ENCODE peak calls at places on chromosomes 7 and 10, in nine cellular contexts. I, F, O, N, L, T, A, S and M are unnamed samples. For H3K27me3, the result is how much of the 10 kb centered on the place peaks cover.

GRCh38 chr10:124495176-124495575 is 33.6 kb downstream of the LHPP start:
- DNase-seq in I (no peak), F (no peak), O (no peak), N (no peak), L (no peak), T (no peak), A (no peak), S (no peak), M (no peak)

GRCh38 chr10:116713846-116714245 is 28.5 kb downstream of the HSPA12A start:
- DNase-seq in I (no peak), F (no peak), O (no peak), N (no peak), L (no peak), T (no peak), A (no peak), S (no peak), M (no peak)

GRCh38 chr10:47449102-47449978 is 34.6 kb downstream of the ANXA8 start:
- DNase-seq in I (no peak), F (no peak), O (no peak), N (no peak), L (no peak), T (no peak), A (no peak), S (no peak), M (no peak)

GRCh38 chr7:50209461-50210161 is 94.9 kb upstream of the IKZF1 start:
- DNase-seq in I (no peak), F (no peak), O (no peak), N (no peak), L (no peak), T (no peak), A (no peak), S (no peak), M (no peak)

GRCh38 chr10:806451-807162 is 117.1 kb upstream of the DIP2C start:
- DNase-seq in I (no peak), F (no peak), O (no peak), N (no peak), L (no peak), T (no peak), A (no peak), S (no peak), M (peak)

GRCh38 chr7:13036256-13036765 is 348.9 kb downstream of the ARL4A start:
- DNase-seq in I (no peak), F (no peak), O (no peak), N (no peak), L (no peak), T (no peak), A (no peak), S (no peak), M (no peak)

GRCh38 chr7:69599879-69600764 is 1.8 kb downstream of the AUTS2 start:
- DNase-seq in I (no peak), F (no peak), O (no peak), N (no peak), L (peak), T (no peak), A (no peak), S (no peak), M (no peak)

GRCh38 chr10:19918800-19919199 is 102.6 kb downstream of the PLXDC2 start:
- DNase-seq in I (no peak), F (no peak), O (no peak), N (no peak), L (no peak), T (no peak), A (no peak), S (no peak), M (no peak)

GRCh38 chr7:55557666-55558188 is 14.6 kb downstream of the VOPP1 start:
- DNase-seq in I (no peak), F (no peak), O (peak), N (no peak), L (no peak), T (no peak), A (no peak), S (no peak), M (no peak)

GRCh38 chr10:36725581-36726520 is 399.5 kb upstream of the ANKRD30A start:
- DNase-seq in I (no peak), F (no peak), O (no peak), N (no peak), L (peak), T (no peak), A (no peak), S (peak), M (no peak)

GRCh38 chr7:103445228-103446020 is 583 bp downstream of the SLC26A5 start:
- DNase-seq in I (no peak), F (no peak), O (no peak), N (no peak), L (peak), T (no peak), A (no peak), S (peak), M (no peak)

GRCh38 chr10:68135362-68135761 is 26.1 kb downstream of the MYPN start:
- DNase-seq in I (no peak), F (no peak), O (no peak), N (no peak), L (no peak), T (no peak), A (no peak), S (no peak), M (no peak)

GRCh38 chr10:114753126-114753525 is 68.5 kb upstream of the FHIP2A start:
- DNase-seq in I (no peak), F (no peak), O (no peak), N (no peak), L (no peak), T (no peak), A (no peak), S (no peak), M (no peak)

GRCh38 chr7:50312176-50312575 is 7.7 kb downstream of the IKZF1 start:
- DNase-seq in I (no peak), F (no peak), O (no peak), N (no peak), L (no peak), T (no peak), A (no peak), S (no peak), M (no peak)

GRCh38 chr10:27581225-27581624 is 77.1 kb downstream of the RAB18 start:
- DNase-seq in I (no peak), F (no peak), O (no peak), N (no peak), L (no peak), T (no peak), A (no peak), S (no peak), M (no peak)

GRCh38 chr10:80464557-80465466 is 10.7 kb downstream of the TSPAN14 start:
- DNase-seq in I (no peak), F (peak), O (no peak), N (peak), L (peak), T (no peak), A (no peak), S (no peak), M (peak)

GRCh38 chr7:73556208-73557107 is 1.0 kb downstream of the BCL7B start:
- DNase-seq in I (no peak), F (no peak), O (no peak), N (no peak), L (no peak), T (no peak), A (no peak), S (no peak), M (no peak)

GRCh38 chr10:36349445-36350063 is 707.5 kb upstream of the FZD8 start:
- DNase-seq in I (no peak), F (no peak), O (no peak), N (no peak), L (no peak), T (no peak), A (no peak), S (no peak), M (no peak)

GRCh38 chr10:86730227-86730626 is 26.2 kb upstream of the BMPR1A start:
- DNase-seq in I (no peak), F (peak), O (no peak), N (no peak), L (peak), T (no peak), A (peak), S (no peak), M (peak)

GRCh38 chr10:49609283-49610014 is 661 bp upstream of the SLC18A3 start:
- DNase-seq in I (no peak), F (no peak), O (no peak), N (no peak), L (no peak), T (no peak), A (no peak), S (peak), M (no peak)
- H3K27me3 ChIP-seq in I (under half), F (under half), O (under half), N (under half), L (under half), T (under half), A (half or more), S (half or more), M (under half)

GRCh38 chr10:62057359-62057758 is 155.9 kb downstream of the ARID5B start:
- DNase-seq in I (no peak), F (no peak), O (no peak), N (no peak), L (no peak), T (no peak), A (no peak), S (no peak), M (peak)
- H3K27ac ChIP-seq in I (no peak), F (peak), O (peak), N (peak), L (peak), T (peak), A (peak), S (no peak), M (peak)

GRCh38 chr10:110497438-110498086 is at the start of gene DUSP5:
- DNase-seq in I (peak), F (peak), O (peak), N (peak), L (peak), T (peak), A (peak), S (peak), M (peak)
- TF ChIP-seq POLR2A in I (peak), F (peak), O (peak), N (peak), L (peak), T (peak), A (peak), S (peak), M (peak)

GRCh38 chr10:77637986-77638765 is 568 bp upstream of the KCNMA1 start:
- DNase-seq in I (no peak), F (no peak), O (no peak), N (no peak), L (peak), T (peak), A (peak), S (peak), M (peak)
- H3K27me3 ChIP-seq in I (under half), F (under half), O (under half), N (under half), L (under half), T (under half), A (half or more), S (half or more), M (under half)

DNA sequence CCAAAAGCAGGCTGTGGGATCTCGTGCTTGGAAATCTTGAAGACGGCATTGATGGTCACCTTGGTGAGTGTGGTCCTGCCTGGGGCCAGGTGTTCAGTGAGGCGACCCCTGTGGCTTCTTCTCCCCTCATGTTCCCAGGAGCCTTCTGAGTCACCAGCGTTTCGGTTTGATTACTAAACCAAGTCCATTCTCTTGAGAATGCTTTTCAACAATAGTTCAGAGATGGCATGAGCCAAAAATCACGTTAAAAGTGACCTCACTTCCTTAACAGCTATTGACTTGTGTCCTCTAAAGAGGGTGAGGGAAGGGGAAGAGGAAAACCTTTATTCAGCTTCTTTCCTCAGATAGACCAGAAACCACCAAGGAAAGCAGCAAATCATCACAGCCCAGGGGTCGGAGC is 315.2 kb downstream of the GATA3 start:
- DNase-seq in I (no peak), F (no peak), O (no peak), N (no peak), L (no peak), T (no peak), A (no peak), S (no peak), M (no peak)
- H3K27ac ChIP-seq in I (no peak), F (no peak), O (no peak), N (no peak), L (no peak), T (no peak), A (no peak), S (no peak), M (no peak)

DNA sequence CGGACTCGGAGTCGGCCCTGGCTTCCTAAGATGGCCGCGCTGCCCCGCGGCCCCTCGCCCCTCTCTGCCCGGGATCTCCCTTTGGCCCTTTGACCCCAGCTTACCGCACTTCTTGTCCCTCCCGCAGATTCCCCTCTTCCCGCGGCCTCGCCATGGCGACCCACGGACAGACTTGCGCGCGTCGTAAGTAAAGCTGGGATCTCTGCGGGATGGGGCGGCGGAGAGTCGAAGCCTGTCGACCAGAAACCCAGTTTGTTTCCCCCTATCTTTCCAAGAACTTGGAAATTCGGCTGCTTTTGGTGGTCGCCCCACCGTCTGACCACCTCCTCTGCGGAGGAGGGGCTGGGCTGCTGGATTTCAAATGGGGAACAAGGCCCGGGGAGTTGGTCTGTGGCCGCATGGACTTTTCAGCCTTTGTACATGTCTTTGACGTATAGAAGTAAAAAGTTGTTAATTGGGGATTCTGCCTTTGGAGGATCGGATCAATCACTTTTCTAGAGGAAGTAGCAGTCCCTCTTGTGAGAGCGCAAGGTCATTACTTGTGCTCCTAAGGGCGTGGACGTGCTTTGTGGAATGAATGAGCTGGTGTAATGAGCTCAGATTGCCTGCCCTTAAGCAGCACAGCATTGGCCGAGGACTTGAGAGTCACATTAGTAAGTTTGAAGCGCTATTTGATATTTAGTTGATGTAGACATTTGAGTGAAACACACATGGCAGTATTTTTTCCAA is 575 bp downstream of the VDAC2 start:
- DNase-seq in I (no peak), F (peak), O (no peak), N (peak), L (no peak), T (no peak), A (peak), S (no peak), M (peak)
- TF ChIP-seq POLR2A in I (no peak), F (no peak), O (peak), N (no peak), L (no peak), T (no peak), A (peak), S (no peak), M (no peak)

GRCh38 chr10:100683545-100684127 is 61.7 kb upstream of the PAX2 start:
- DNase-seq in I (no peak), F (no peak), O (no peak), N (no peak), L (no peak), T (no peak), A (no peak), S (no peak), M (no peak)
- H3K27me3 ChIP-seq in I (half or more), F (under half), O (under half), N (under half), L (under half), T (under half), A (half or more), S (half or more), M (under half)

GRCh38 chr10:60367014-60367413 is 22.7 kb downstream of the ANK3 start:
- DNase-seq in I (no peak), F (no peak), O (no peak), N (no peak), L (no peak), T (no peak), A (no peak), S (no peak), M (no peak)

GRCh38 chr10:60359066-60359465 is 30.6 kb downstream of the ANK3 start:
- DNase-seq in I (no peak), F (no peak), O (no peak), N (no peak), L (no peak), T (no peak), A (no peak), S (no peak), M (no peak)

GRCh38 chr10:60367431-60367830 is 22.2 kb downstream of the ANK3 start:
- DNase-seq in I (no peak), F (no peak), O (no peak), N (no peak), L (peak), T (no peak), A (no peak), S (no peak), M (no peak)

GRCh38 chr10:60362461-60362860 is 27.2 kb downstream of the ANK3 start:
- DNase-seq in I (no peak), F (no peak), O (no peak), N (no peak), L (no peak), T (no peak), A (no peak), S (no peak), M (no peak)

GRCh38 chr10:60363187-60363586 is 26.5 kb downstream of the ANK3 start:
- DNase-seq in I (no peak), F (no peak), O (no peak), N (no peak), L (no peak), T (no peak), A (no peak), S (no peak), M (no peak)
- H3K27ac ChIP-seq in I (no peak), F (no peak), O (no peak), N (no peak), L (no peak), T (no peak), A (no peak), S (no peak), M (no peak)

GRCh38 chr10:13810536-13810935 is 223.8 kb downstream of the PRPF18 start:
- DNase-seq in I (no peak), F (no peak), O (no peak), N (no peak), L (no peak), T (no peak), A (no peak), S (no peak), M (no peak)

GRCh38 chr10:13809447-13809846 is 222.7 kb downstream of the PRPF18 start:
- DNase-seq in I (no peak), F (no peak), O (no peak), N (no peak), L (peak), T (no peak), A (no peak), S (peak), M (no peak)

GRCh38 chr10:13812804-13813203 is 226.0 kb downstream of the PRPF18 start:
- DNase-seq in I (no peak), F (no peak), O (no peak), N (no peak), L (no peak), T (no peak), A (no peak), S (no peak), M (peak)

GRCh38 chr10:13806419-13806818 is 219.7 kb downstream of the PRPF18 start:
- DNase-seq in I (no peak), F (no peak), O (no peak), N (no peak), L (no peak), T (no peak), A (no peak), S (no peak), M (no peak)

DNA sequence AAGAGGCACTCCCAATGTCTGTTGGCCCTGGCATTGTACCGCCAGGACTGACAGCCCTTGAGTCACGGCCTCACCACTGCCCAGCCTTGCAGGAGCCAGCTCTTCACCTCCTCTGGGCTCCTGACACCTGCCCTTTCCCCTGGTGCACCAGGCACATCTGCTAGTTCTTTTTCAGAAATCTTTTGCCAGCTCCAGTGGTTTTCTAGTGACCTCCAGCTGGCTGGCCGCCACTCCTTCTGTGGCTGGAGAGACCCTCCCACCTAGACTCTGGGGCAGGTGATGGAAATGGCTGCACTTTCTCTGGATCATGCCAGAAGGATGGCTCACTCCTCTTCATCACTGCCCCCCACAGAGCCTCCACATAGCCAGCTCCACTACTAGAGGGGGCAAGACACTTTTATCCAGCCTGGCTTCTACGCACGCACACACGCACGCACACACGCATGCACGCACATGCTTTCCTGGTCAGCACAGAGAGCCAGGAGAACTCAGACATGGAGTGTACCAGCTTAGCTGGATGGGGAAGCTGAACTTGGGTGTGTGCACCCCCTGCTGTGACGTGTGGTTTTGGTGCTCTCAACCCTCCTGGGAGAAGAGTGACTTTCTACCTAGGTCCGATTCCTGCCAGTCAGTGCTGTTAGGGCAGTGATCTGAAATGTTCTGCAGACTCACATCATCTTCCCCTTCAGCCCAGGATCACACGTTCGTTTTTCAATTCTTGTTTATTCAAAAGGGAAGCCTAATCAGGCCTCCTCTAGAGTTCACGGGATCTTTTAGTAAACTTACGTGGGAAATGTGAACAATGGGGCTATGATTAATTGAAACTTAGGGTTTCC is 222.0 kb downstream of the PRPF18 start:
- DNase-seq in I (no peak), F (no peak), O (no peak), N (no peak), L (peak), T (no peak), A (no peak), S (no peak), M (no peak)
- TF ChIP-seq POLR2A in I (no peak), F (no peak), O (no peak), N (no peak), L (no peak), T (no peak), A (no peak), S (no peak), M (no peak)